ENCODE peak calls at places on chromosome 15, in nine cellular contexts. E is CD8-positive, alpha-beta T cell; L is bronchial epithelial cell; O is astrocyte; X is heart right ventricle; Z is cardiac fibroblast; Y is colonic mucosa; U is choroid plexus epithelial cell; I is HFF-Myc. H is an unnamed sample.

GRCh38 chr15:68278345-68279217 is 1.0 kb downstream of the FEM1B start:
- DNase-seq in E (peak), L (peak), O (peak), X (no peak), Z (peak), Y (peak), U (peak), I (no peak), H (peak)

GRCh38 chr15:63811942-63812341 is 21.8 kb downstream of the HERC1 start:
- DNase-seq in E (no peak), L (no peak), O (no peak), X (no peak), Z (no peak), Y (no peak), U (no peak), I (no peak), H (no peak)

GRCh38 chr15:68479870-68480269 is 47.9 kb upstream of the ITGA11 start:
- DNase-seq in E (no peak), L (no peak), O (peak), X (no peak), Z (no peak), Y (no peak), U (peak), I (no peak), H (peak)

GRCh38 chr15:69627548-69628158 is 175.0 kb downstream of the RPLP1 start:
- DNase-seq in E (no peak), L (no peak), O (no peak), X (no peak), Z (no peak), Y (peak), U (no peak), I (no peak), H (no peak)

GRCh38 chr15:93088200-93088980 is 621 bp downstream of the RGMA start:
- DNase-seq in E (no peak), L (no peak), O (peak), X (peak), Z (peak), Y (no peak), U (no peak), I (no peak), H (peak)

GRCh38 chr15:70508561-70509281 is 254.6 kb downstream of the UACA start:
- DNase-seq in E (no peak), L (peak), O (peak), X (no peak), Z (peak), Y (no peak), U (peak), I (peak), H (peak)

GRCh38 chr15:74123131-74123429 is 7.3 kb upstream of the ISLR2 start:
- DNase-seq in E (no peak), L (no peak), O (no peak), X (no peak), Z (no peak), Y (no peak), U (no peak), I (no peak), H (no peak)

GRCh38 chr15:85579011-85579701 is 198.8 kb downstream of the AKAP13 start:
- DNase-seq in E (no peak), L (no peak), O (no peak), X (peak), Z (peak), Y (peak), U (no peak), I (no peak), H (no peak)

GRCh38 chr15:71080166-71080565 is 35.1 kb upstream of the THSD4 start:
- DNase-seq in E (no peak), L (peak), O (peak), X (no peak), Z (no peak), Y (no peak), U (no peak), I (no peak), H (peak)

GRCh38 chr15:91950631-91951384 is 97.3 kb downstream of the SLCO3A1 start:
- DNase-seq in E (no peak), L (peak), O (peak), X (no peak), Z (peak), Y (no peak), U (no peak), I (no peak), H (peak)

GRCh38 chr15:73800662-73801345 is 47.7 kb upstream of the INSYN1 start:
- DNase-seq in E (no peak), L (peak), O (peak), X (peak), Z (peak), Y (no peak), U (peak), I (peak), H (peak)

GRCh38 chr15:36254446-36254845 is 325.0 kb upstream of the CDIN1 start:
- DNase-seq in E (no peak), L (no peak), O (no peak), X (no peak), Z (peak), Y (no peak), U (no peak), I (no peak), H (no peak)

GRCh38 chr15:101039461-101039860 is 120.3 kb downstream of the LRRK1 start:
- DNase-seq in E (no peak), L (peak), O (peak), X (no peak), Z (peak), Y (peak), U (peak), I (no peak), H (peak)

GRCh38 chr15:101684877-101685276 is 32.7 kb upstream of the TM2D3 start:
- DNase-seq in E (no peak), L (no peak), O (no peak), X (no peak), Z (no peak), Y (no peak), U (no peak), I (no peak), H (no peak)

GRCh38 chr15:52417501-52417900 is 111.2 kb downstream of the MYO5A start:
- DNase-seq in E (no peak), L (peak), O (peak), X (no peak), Z (peak), Y (no peak), U (no peak), I (peak), H (peak)

GRCh38 chr15:48285329-48286214 is 45.7 kb upstream of the DUT start:
- DNase-seq in E (peak), L (peak), O (peak), X (no peak), Z (peak), Y (peak), U (peak), I (peak), H (peak)

GRCh38 chr15:52653451-52653964 is 25.7 kb downstream of the ATOSA start:
- DNase-seq in E (no peak), L (peak), O (peak), X (no peak), Z (peak), Y (no peak), U (peak), I (peak), H (peak)

GRCh38 chr15:64004582-64004981 is 41.7 kb downstream of the DAPK2 start:
- DNase-seq in E (no peak), L (peak), O (no peak), X (no peak), Z (peak), Y (peak), U (peak), I (peak), H (peak)

GRCh38 chr15:29103825-29104565 is 165.6 kb downstream of the NSMCE3 start:
- DNase-seq in E (no peak), L (peak), O (peak), X (peak), Z (peak), Y (peak), U (peak), I (peak), H (peak)

GRCh38 chr15:40339621-40339945 is 1.2 kb downstream of the CCDC9B start:
- DNase-seq in E (no peak), L (no peak), O (no peak), X (no peak), Z (no peak), Y (no peak), U (no peak), I (no peak), H (no peak)
- TF ChIP-seq CTCF in E (no peak), L (peak), O (no peak), X (peak), Z (peak), Y (no peak), U (peak), I (no peak), H (peak)

GRCh38 chr15:45326776-45327175 is 51.6 kb downstream of the GATM start:
- DNase-seq in E (no peak), L (no peak), O (no peak), X (no peak), Z (no peak), Y (no peak), U (no peak), I (no peak), H (no peak)
- H3K4me3 ChIP-seq in E (no peak), L (no peak), O (no peak), X (no peak), Z (no peak), Y (no peak), U (no peak), I (no peak), H (no peak)

DNA sequence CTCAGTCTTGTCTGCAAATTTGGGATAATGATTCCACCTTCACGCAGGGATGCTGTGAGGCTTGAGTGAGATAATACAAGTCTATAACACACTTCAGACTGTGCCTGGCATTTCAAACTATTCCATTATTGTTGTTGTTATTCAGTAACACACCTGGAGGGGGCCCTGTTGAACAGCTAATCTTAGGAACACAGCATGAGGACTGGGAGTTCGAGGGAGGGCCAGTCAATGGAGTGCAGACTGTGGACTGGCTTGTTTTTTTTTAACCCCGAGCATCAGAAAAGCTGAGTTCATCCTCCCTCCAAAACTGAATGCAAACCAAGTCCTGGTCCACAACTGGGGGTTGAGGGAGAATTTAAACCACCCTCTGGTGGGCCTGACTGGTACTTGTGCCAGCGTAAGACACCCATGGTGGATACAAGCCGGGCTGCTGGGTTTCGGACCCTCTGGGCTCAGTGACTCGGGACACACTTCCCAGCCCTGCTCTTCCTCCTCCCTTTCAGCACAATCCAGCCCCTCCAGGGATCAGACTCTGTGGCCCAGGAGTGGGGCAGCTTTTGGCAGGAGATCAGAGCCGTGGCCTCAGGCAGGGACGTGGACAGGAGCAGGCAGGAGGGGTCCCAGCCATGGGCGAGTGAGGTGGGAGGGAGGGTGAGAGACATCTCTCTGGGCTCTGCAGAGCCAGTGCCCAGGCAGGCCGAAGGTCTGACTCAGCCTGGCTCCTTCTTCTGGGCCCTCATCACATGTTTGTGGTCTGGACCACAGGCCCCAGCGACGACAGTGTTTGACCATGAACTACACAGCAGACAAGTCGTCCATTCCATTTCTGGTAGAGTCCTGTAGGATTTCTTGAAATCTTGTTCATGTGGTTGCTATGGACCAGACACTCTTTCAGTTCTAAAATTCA is 36.3 kb upstream of the MEX3B start:
- DNase-seq in E (no peak), L (peak), O (peak), X (no peak), Z (peak), Y (no peak), U (peak), I (peak), H (peak)
- TF ChIP-seq CTCF in E (no peak), L (no peak), O (peak), X (no peak), Z (peak), Y (no peak), U (peak), I (peak), H (no peak)

GRCh38 chr15:39776068-39776467 is 6.6 kb downstream of the FSIP1 start:
- DNase-seq in E (no peak), L (no peak), O (no peak), X (no peak), Z (no peak), Y (no peak), U (no peak), I (no peak), H (no peak)
- H3K4me3 ChIP-seq in E (no peak), L (no peak), O (no peak), X (no peak), Z (no peak), Y (no peak), U (no peak), I (no peak), H (no peak)